ENCODE peak calls at places on chromosome 18, in six cellular contexts. D is DND-41, J is fibroblast of pulmonary artery, S is spleen, L is AG04449, E is fibroblast of the aortic adventitia. M is an unnamed sample.

GRCh38 chr18:73924836-73925235 is 222.8 kb downstream of the FBXO15 start:
- DNase-seq in J (no peak), L (no peak), S (no peak), E (no peak), D (no peak), M (no peak)

GRCh38 chr18:74734013-74734444 is 136.4 kb downstream of the ZNF407 start:
- DNase-seq in E (no peak), D (no peak), L (no peak), S (no peak), J (no peak), M (no peak)

GRCh38 chr18:70640336-70640887 is 351.6 kb downstream of the SOCS6 start:
- DNase-seq in L (no peak), D (no peak), J (no peak), E (no peak), S (no peak), M (no peak)

GRCh38 chr18:43271593-43272432 is 5.5 kb downstream of the SYT4 start:
- DNase-seq in J (peak), S (no peak), E (peak), L (peak), D (peak), M (peak)

GRCh38 chr18:31099490-31100230 is 2.6 kb downstream of the DSC2 start:
- DNase-seq in S (no peak), D (no peak), L (no peak), E (no peak), J (no peak), M (no peak)

GRCh38 chr18:13136056-13136688 is 82.4 kb upstream of the LDLRAD4 start:
- DNase-seq in S (peak), E (no peak), J (peak), D (peak), L (no peak), M (no peak)

GRCh38 chr18:68928762-68929675 is 131.1 kb downstream of the CCDC102B start:
- DNase-seq in E (no peak), S (no peak), D (no peak), J (no peak), L (no peak), M (no peak)

GRCh38 chr18:45167109-45167551 is 448.1 kb upstream of the SLC14A2 start:
- DNase-seq in E (peak), L (no peak), S (no peak), J (no peak), D (no peak), M (no peak)

GRCh38 chr18:50369672-50370071 is 5.2 kb upstream of the SKA1 start:
- DNase-seq in J (no peak), L (no peak), D (no peak), S (no peak), E (no peak), M (no peak)

GRCh38 chr18:13914170-13914569 is 1.2 kb downstream of the MC2R start:
- DNase-seq in E (no peak), J (no peak), S (no peak), D (no peak), L (no peak), M (no peak)

GRCh38 chr18:67661555-67661954 is 145.0 kb upstream of the DSEL start:
- DNase-seq in S (no peak), J (no peak), D (no peak), L (no peak), E (no peak), M (no peak)

GRCh38 chr18:77234504-77235365 is 14.9 kb upstream of the GALR1 start:
- DNase-seq in J (no peak), S (no peak), D (no peak), L (no peak), E (no peak), M (no peak)

GRCh38 chr18:43398601-43399000 is 121.3 kb upstream of the SYT4 start:
- DNase-seq in L (no peak), E (no peak), S (no peak), D (no peak), J (no peak), M (no peak)

GRCh38 chr18:76227759-76228158 is 267.3 kb downstream of the ZNF516 start:
- DNase-seq in L (no peak), D (no peak), S (no peak), E (no peak), J (no peak), M (no peak)
- TF ChIP-seq CTCF in L (no peak), D (no peak), S (no peak), E (no peak), J (no peak), M (no peak)

DNA sequence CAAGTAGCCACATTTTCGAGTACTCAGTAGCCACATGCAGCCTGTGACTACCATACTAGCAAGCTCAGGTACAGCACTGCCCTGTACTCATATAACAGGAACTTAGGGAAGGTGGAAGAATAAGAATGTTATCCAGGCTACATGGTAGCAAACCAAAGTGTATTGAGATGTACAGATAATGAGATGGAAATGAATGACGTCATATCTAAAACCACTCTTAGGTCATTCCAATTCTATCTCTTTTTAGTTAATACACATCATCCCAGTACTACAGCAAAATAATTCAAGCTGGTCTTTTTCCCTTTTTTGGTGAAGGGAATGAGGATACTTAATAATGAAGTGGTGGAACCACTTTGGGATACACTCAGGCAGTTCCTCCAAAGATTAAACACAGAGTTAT is 38.7 kb downstream of the COLEC12 start:
- DNase-seq in S (no peak), L (no peak), J (no peak), D (no peak), E (no peak), M (no peak)
- TF ChIP-seq CTCF in S (no peak), L (no peak), J (no peak), D (no peak), E (no peak), M (no peak)

DNA sequence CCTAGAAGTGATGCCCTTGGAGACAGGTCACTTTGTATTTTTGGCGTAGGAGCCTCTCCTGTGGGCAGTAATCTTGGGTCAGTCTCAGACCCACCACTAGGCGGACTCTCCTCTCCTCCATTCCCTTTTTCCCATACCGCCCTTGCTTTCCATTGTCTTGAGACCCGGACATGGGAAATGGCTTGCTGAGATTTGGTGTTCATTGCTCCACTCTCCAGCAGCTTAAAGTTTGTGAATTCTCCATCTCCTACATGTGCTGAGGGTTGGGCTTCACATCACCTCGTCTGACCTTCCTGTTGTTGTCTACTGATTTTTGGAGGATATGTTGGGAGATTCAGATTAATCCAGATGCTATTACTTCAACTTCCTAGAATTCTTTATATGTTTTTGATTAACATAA is 159.2 kb upstream of the RAB12 start:
- DNase-seq in L (no peak), J (peak), D (no peak), E (no peak), S (no peak), M (peak)
- TF ChIP-seq CTCF in L (peak), J (peak), D (peak), E (peak), S (peak), M (peak)

DNA sequence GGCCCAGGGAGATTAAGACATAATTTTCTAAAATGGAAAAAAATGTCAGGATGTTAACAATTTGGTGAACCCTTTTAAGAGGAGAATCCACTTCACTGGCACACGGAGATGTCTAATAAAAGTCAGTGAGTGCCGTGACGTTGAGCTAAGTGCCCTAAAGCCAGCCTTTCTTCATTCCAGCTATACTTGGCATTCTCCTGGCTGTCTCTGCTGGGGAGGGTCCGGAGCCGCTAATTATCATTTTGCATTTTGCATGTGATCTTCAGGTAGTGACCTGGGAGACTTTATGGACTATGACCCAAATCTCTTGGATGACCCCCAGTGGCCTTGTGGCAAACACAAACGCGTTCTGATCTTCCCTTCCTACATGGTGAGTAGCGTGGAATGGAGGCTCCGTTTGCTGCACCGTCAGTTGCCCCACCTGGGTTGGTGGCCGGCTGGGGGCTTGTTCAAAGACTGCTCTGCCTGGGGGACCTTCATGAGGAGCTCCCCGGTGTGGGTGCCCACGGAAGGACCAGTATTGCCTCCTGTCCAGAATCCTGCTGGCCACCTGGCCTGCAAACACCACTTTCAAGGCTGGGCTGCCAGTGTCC is 101.7 kb downstream of the CABLES1 start:
- DNase-seq in E (no peak), D (no peak), S (peak), J (no peak), L (no peak), M (no peak)
- TF ChIP-seq CTCF in E (no peak), D (no peak), S (no peak), J (no peak), L (no peak), M (no peak)

DNA sequence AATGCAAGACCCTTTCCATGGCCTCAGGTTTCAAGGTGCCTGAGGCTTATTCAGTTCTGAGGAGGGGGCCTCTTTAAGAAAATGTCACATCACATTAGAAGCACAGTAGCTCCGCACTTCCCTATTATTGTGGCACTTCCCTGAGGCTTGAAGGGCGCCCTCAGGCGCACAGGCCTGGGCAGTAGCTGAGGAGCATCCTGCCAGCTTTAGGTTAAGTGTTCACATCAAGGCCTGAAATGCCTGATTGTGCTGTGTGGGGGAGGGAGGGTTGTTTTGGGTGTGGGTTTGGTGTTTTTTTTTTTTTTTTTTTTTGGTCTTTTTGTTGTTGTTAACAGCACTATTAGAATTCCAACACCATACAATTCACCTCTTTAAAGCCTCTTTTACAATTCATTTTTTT is 107.9 kb downstream of the CABLES1 start:
- DNase-seq in E (no peak), S (no peak), D (peak), L (no peak), J (no peak), M (no peak)
- TF ChIP-seq CTCF in E (no peak), S (no peak), D (no peak), L (no peak), J (no peak), M (no peak)

GRCh38 chr18:32674491-32674890 is 98.3 kb downstream of the KLHL14 start:
- DNase-seq in J (no peak), E (no peak), S (no peak), D (no peak), L (no peak), M (peak)
- TF ChIP-seq CTCF in J (no peak), E (no peak), S (no peak), D (peak), L (no peak), M (peak)

GRCh38 chr18:7273301-7273911 is 42.5 kb downstream of the LRRC30 start:
- DNase-seq in S (peak), D (no peak), E (peak), J (peak), L (no peak), M (peak)

GRCh38 chr18:7269903-7270302 is 39.0 kb downstream of the LRRC30 start:
- DNase-seq in J (no peak), D (no peak), S (no peak), L (no peak), E (no peak), M (no peak)

GRCh38 chr18:7272268-7273049 is 41.6 kb downstream of the LRRC30 start:
- DNase-seq in L (no peak), D (no peak), E (peak), S (no peak), J (peak), M (peak)
- TF ChIP-seq CTCF in L (peak), D (peak), E (peak), S (peak), J (peak), M (peak)

GRCh38 chr18:21743166-21743831 is 2.7 kb downstream of the MIB1 start:
- DNase-seq in L (no peak), J (no peak), D (no peak), S (no peak), E (no peak), M (no peak)

GRCh38 chr18:21747764-21748693 is 7.4 kb downstream of the MIB1 start:
- DNase-seq in J (no peak), L (no peak), E (no peak), D (no peak), S (no peak), M (no peak)

GRCh38 chr18:21742323-21742687 is 1.7 kb downstream of the MIB1 start:
- DNase-seq in E (no peak), S (no peak), D (no peak), J (peak), L (no peak), M (no peak)

GRCh38 chr18:21747268-21747667 is 6.7 kb downstream of the MIB1 start:
- DNase-seq in D (no peak), E (no peak), L (no peak), J (no peak), S (no peak), M (no peak)

GRCh38 chr18:21745234-21745633 is 4.6 kb downstream of the MIB1 start:
- DNase-seq in L (no peak), J (no peak), E (no peak), D (no peak), S (no peak), M (no peak)
- TF ChIP-seq CTCF in L (no peak), J (no peak), E (no peak), D (no peak), S (no peak), M (no peak)

DNA sequence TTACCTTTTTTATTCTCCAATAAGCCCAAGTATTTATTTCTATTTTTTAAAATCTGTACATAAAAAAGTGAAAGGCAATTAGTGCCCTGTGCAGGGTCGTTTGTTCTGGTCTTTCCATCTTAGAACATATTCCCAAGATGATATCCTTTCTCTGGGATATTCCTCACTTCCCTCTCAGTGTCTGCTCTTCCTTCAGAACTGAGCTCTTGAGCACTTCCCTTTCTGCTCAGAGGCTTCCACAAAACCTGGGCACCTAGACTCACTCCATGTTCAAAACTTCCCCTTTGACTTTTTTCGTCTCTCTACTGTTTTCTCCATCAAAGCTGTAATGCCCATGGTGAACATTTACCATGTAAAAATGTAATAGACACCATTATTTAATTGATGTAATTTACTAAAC is 296.5 kb upstream of the TCF4 start:
- DNase-seq in S (no peak), E (no peak), J (no peak), L (no peak), D (no peak), M (no peak)
- TF ChIP-seq CTCF in S (no peak), E (no peak), J (no peak), L (no peak), D (no peak), M (no peak)

M was measured in endothelial cell.